ENCODE peak calls at places on chromosome 21, in seven cellular contexts. Z is RWPE1, G is body of pancreas, C is left ventricle myocardium inferior, O is mesendoderm, X is cardiac muscle cell, N is GM23248. L is an unnamed sample.

GRCh38 chr21:28884481-28884880 is 108.2 kb downstream of the LTN1 start:
- DNase-seq in X (peak), Z (no peak), O (peak), C (no peak), N (peak), G (no peak), L (no peak)

GRCh38 chr21:41689289-41689583 is 77.6 kb downstream of the RIPK4 start:
- DNase-seq in G (no peak), C (no peak), Z (no peak), O (no peak), X (no peak), N (no peak), L (no peak)

GRCh38 chr21:31161157-31161556 is 122.9 kb upstream of the KRTAP19-8 start:
- DNase-seq in N (peak), O (peak), C (no peak), X (peak), G (no peak), Z (peak), L (no peak)

GRCh38 chr21:46554431-46555224 is 50.3 kb downstream of the S100B start:
- DNase-seq in C (no peak), N (no peak), O (no peak), G (no peak), X (no peak), Z (no peak), L (no peak)

GRCh38 chr21:28635541-28635940 is 357.1 kb downstream of the LTN1 start:
- DNase-seq in X (no peak), G (no peak), Z (no peak), O (no peak), N (no peak), C (no peak), L (no peak)

GRCh38 chr21:36200089-36200561 is 43.5 kb downstream of the DOP1B start:
- DNase-seq in O (no peak), N (no peak), Z (no peak), X (no peak), C (no peak), G (no peak), L (no peak)

GRCh38 chr21:42653492-42654061 is at the start of gene PDE9A:
- DNase-seq in G (peak), Z (no peak), C (no peak), X (no peak), N (peak), O (peak), L (no peak)

GRCh38 chr21:36692125-36692843 is 6.6 kb upstream of the SIM2 start:
- DNase-seq in G (no peak), O (peak), X (no peak), C (no peak), N (no peak), Z (no peak), L (no peak)

GRCh38 chr21:44958471-44959191 is 18.8 kb downstream of the SLX9 start:
- DNase-seq in N (peak), C (peak), X (peak), Z (no peak), O (peak), G (peak), L (no peak)

GRCh38 chr21:28636988-28637691 is 355.5 kb downstream of the LTN1 start:
- DNase-seq in C (no peak), O (no peak), N (peak), Z (peak), X (peak), G (no peak), L (no peak)

GRCh38 chr21:42455196-42455595 is 40.8 kb downstream of the RSPH1 start:
- DNase-seq in C (no peak), X (no peak), G (no peak), O (no peak), N (no peak), Z (peak), L (no peak)

GRCh38 chr21:45877821-45878469 is 103.6 kb upstream of the COL6A1 start:
- DNase-seq in X (peak), O (no peak), C (no peak), Z (no peak), G (no peak), N (peak), L (no peak)

GRCh38 chr21:42580793-42581201 is 67.1 kb downstream of the SLC37A1 start:
- DNase-seq in G (no peak), N (no peak), X (no peak), Z (no peak), O (no peak), C (no peak), L (no peak)

GRCh38 chr21:42439284-42440186 is 35.8 kb downstream of the UBASH3A start:
- DNase-seq in N (no peak), X (no peak), Z (no peak), O (no peak), G (no peak), C (no peak), L (peak)

GRCh38 chr21:19507682-19508260 is 1104.2 kb upstream of the TMPRSS15 start:
- DNase-seq in C (no peak), N (no peak), Z (no peak), G (no peak), X (no peak), O (peak), L (no peak)

GRCh38 chr21:46121286-46122221 is 23.6 kb downstream of the COL6A2 start:
- DNase-seq in X (no peak), Z (no peak), N (no peak), C (peak), G (peak), O (no peak), L (no peak)

GRCh38 chr21:36891692-36892091 is 74.8 kb downstream of the HLCS start:
- DNase-seq in N (no peak), Z (no peak), G (no peak), O (peak), C (no peak), X (peak), L (no peak)

GRCh38 chr21:35991131-35991530 is 69.2 kb downstream of the SETD4 start:
- DNase-seq in O (no peak), N (no peak), C (no peak), Z (no peak), X (no peak), G (no peak), L (no peak)

GRCh38 chr21:16588433-16588860 is 858.7 kb downstream of the USP25 start:
- DNase-seq in X (peak), C (peak), Z (peak), G (peak), N (peak), O (peak), L (no peak)

GRCh38 chr21:45975017-45975595 is 6.5 kb upstream of the COL6A1 start:
- DNase-seq in G (no peak), N (peak), O (peak), C (peak), Z (no peak), X (peak), L (no peak)

GRCh38 chr21:46027855-46028493 is 46.4 kb downstream of the COL6A1 start:
- DNase-seq in O (no peak), G (no peak), C (no peak), N (peak), Z (no peak), X (peak), L (no peak)

GRCh38 chr21:43333301-43334062 is 93.4 kb downstream of the SIK1 start:
- DNase-seq in O (peak), X (peak), C (peak), Z (peak), G (peak), N (peak), L (no peak)

GRCh38 chr21:26140185-26140584 is 30.4 kb downstream of the APP start:
- DNase-seq in N (peak), G (no peak), X (peak), O (peak), C (peak), Z (peak), L (no peak)

GRCh38 chr21:41008971-41009370 is 159.0 kb upstream of the BACE2 start:
- DNase-seq in O (no peak), Z (no peak), G (no peak), X (no peak), C (no peak), N (no peak), L (no peak)

GRCh38 chr21:45523411-45524101 is 18.7 kb downstream of the SLC19A1 start:
- DNase-seq in Z (no peak), G (peak), X (no peak), N (no peak), C (peak), O (no peak), L (no peak)

GRCh38 chr21:25887646-25888321 is 153.0 kb downstream of the GABPA start:
- DNase-seq in C (no peak), O (no peak), Z (no peak), N (no peak), G (no peak), X (no peak), L (no peak)

GRCh38 chr21:43359081-43359822 is 67.7 kb downstream of the SIK1 start:
- DNase-seq in N (no peak), G (no peak), O (no peak), Z (no peak), X (no peak), C (no peak), L (no peak)

GRCh38 chr21:41369915-41370839 is 8.3 kb downstream of the MX2 start:
- DNase-seq in X (no peak), C (peak), O (peak), Z (no peak), G (no peak), N (no peak), L (peak)

GRCh38 chr21:41924355-41924754 is 29.5 kb downstream of the C2CD2 start:
- DNase-seq in O (no peak), G (no peak), X (no peak), N (no peak), Z (no peak), C (no peak), L (no peak)

GRCh38 chr21:42652527-42653491 is 612 bp upstream of the PDE9A start:
- DNase-seq in Z (no peak), O (peak), C (peak), N (peak), X (peak), G (peak), L (no peak)

GRCh38 chr21:37153935-37154350 is 80.9 kb downstream of the TTC3 start:
- DNase-seq in Z (no peak), X (peak), O (no peak), C (no peak), G (peak), N (no peak), L (no peak)

GRCh38 chr21:46212721-46213484 is 15.7 kb downstream of the LSS start:
- DNase-seq in X (no peak), Z (no peak), G (no peak), N (no peak), C (no peak), O (no peak), L (no peak)

GRCh38 chr21:27391990-27392389 is 425.1 kb upstream of the ADAMTS5 start:
- DNase-seq in Z (no peak), O (no peak), G (no peak), C (no peak), X (no peak), N (no peak), L (no peak)

GRCh38 chr21:42343556-42343955 is 7.2 kb downstream of the TFF2 start:
- DNase-seq in C (no peak), O (no peak), G (no peak), Z (no peak), N (no peak), X (no peak), L (no peak)

GRCh38 chr21:44760376-44760775 is 41.2 kb downstream of the UBE2G2 start:
- DNase-seq in O (no peak), N (no peak), Z (no peak), G (no peak), X (no peak), C (no peak), L (no peak)

GRCh38 chr21:45515241-45516061 is 26.8 kb downstream of the SLC19A1 start:
- DNase-seq in Z (no peak), X (no peak), N (no peak), C (peak), O (peak), G (no peak), L (no peak)

GRCh38 chr21:45863751-45864150 is 117.8 kb upstream of the COL6A1 start:
- DNase-seq in C (no peak), N (no peak), X (no peak), G (no peak), O (no peak), Z (no peak), L (no peak)

GRCh38 chr21:37370152-37371040 is 3.8 kb downstream of the DYRK1A start:
- DNase-seq in C (no peak), Z (no peak), G (no peak), X (peak), O (no peak), N (peak), L (no peak)

GRCh38 chr21:45114475-45114874 is 40.1 kb downstream of the ADARB1 start:
- DNase-seq in N (no peak), G (no peak), O (no peak), C (no peak), Z (no peak), X (no peak), L (no peak)

GRCh38 chr21:45952974-45953373 is 28.6 kb upstream of the COL6A1 start:
- DNase-seq in C (no peak), G (no peak), Z (no peak), X (no peak), O (no peak), N (no peak), L (no peak)

GRCh38 chr21:34180406-34180805 is 107.0 kb downstream of the MRPS6 start:
- DNase-seq in O (no peak), N (no peak), G (no peak), Z (no peak), X (no peak), C (no peak), L (no peak)
- H3K27ac ChIP-seq in O (no peak), N (no peak), G (no peak), Z (no peak), X (no peak), C (peak), L (no peak)

DNA sequence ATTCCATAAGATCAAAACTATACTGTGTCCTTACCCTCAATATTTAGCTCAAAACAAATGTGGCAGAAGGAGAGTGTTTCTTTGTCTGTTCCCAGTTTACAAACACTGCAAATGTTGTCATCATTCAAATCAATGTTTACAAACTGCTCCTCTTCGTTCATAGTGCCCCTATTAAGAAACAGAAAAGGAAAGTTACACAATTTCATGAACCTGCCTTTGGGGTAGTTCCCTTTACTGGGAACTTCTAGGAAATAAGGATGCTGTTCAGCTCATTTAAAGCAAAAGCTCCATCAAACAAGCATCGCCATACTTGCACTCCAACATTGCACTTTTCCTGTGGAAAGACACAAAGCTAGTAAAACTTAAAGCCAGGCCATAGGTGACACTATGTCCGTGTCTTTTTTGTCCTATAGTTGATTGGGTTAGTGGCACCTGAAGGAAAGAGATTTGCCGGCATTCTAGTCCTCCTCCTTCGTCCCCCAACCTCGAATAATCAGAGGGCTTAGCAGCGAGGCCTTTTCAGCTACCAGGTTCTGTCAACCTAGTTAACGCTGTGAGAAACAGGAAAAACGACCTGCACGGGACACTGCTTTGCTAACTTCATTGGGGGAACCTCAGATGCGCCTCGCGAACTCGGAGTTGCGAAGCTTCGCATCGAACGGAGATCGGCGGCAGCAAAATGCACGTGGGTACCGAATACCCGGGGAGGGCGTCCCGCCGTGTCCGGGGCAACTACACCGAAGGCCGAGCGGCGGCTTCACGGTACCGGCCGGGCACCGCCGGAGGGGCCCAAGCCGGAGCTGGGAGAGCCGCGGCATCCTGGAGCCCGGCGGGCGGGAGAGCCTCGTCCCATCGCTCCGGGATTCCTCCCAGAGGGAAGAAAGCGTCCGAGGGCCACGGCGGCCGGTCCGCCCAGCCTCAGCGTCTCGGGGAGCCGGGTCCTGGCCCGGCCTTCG is 720 bp downstream of the C21orf91 start:
- DNase-seq in N (peak), X (peak), C (peak), Z (peak), O (peak), G (peak), L (peak)
- H3K27ac ChIP-seq in N (no peak), X (peak), C (peak), Z (peak), O (peak), G (peak), L (peak)

DNA sequence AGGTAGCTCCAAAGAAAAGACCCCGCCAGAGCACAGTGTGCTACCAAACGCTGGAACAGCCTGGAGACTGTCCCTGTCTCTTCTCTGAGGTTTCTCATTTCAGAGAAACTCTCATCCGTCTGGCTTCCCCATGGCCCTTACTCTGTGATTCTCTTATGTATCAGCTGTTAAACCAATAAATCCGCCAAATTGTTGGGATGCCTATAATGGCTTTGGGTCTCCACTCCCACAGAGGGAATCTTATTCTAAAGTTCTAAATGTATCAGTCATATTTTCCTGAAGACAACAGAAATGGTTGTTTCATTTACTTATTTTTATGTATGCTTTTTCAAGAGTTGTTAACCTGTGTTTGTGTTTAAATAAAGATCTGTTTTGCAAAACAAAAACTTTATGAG is 4.0 kb downstream of the ERG start:
- DNase-seq in Z (no peak), G (no peak), O (no peak), C (no peak), N (no peak), X (no peak), L (no peak)
- H3K27ac ChIP-seq in Z (no peak), G (no peak), O (no peak), C (peak), N (no peak), X (no peak), L (no peak)

GRCh38 chr21:29940993-29941392 is 1.2 kb upstream of the GRIK1 start:
- DNase-seq in X (no peak), O (peak), Z (no peak), N (no peak), G (no peak), C (no peak), L (no peak)

GRCh38 chr21:29942033-29942432 is 2.2 kb upstream of the GRIK1 start:
- DNase-seq in Z (no peak), X (no peak), O (no peak), C (no peak), N (no peak), G (no peak), L (no peak)

GRCh38 chr21:29938968-29939858 is 583 bp downstream of the GRIK1 start:
- DNase-seq in C (no peak), N (peak), G (peak), Z (no peak), X (peak), O (peak), L (peak)

GRCh38 chr21:29943885-29944284 is 4.1 kb upstream of the GRIK1 start:
- DNase-seq in C (no peak), G (no peak), N (no peak), O (peak), Z (no peak), X (no peak), L (no peak)

DNA sequence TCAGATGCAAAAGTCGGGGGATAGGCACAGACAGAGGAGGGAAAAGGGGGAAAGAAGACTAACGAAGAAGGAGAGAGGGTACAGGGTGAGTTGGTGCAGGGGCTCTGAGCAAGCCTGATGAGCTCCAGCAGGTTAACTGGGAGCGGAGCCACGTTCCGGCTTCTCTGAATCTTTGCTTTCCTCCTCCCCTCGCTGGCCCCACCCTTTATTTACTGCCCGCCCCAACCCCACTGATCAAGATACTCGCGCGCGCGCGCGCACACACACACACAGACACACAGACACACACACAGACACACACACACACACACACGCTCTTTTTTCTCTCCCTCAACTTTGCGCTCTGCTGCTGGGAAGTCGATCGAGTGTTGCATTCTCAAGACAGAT is at the start of gene GRIK1:
- DNase-seq in X (no peak), O (peak), N (peak), C (no peak), Z (peak), G (peak), L (peak)
- H3K27ac ChIP-seq in X (no peak), O (no peak), N (no peak), C (no peak), Z (no peak), G (no peak), L (no peak)

DNA sequence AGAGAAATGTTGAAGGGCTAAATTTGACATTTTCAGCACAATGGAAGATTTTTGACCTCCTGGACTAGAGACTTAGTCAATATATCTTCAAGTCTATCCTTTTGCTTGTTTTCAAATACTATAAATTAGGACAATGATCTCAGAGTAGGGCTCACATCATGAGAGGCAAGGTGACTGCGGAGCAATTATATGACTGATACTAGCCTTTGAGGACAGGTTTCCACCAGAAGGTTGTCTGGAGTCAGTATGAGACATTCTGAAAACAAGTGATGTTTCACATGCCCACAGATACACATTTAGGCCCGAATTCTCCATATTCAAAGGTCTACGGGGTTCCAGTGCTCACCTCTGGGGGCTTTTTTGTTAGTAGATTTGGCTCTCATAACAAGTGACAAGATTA is 142.3 kb upstream of the SAMSN1 start:
- DNase-seq in G (no peak), N (no peak), C (no peak), X (no peak), Z (no peak), O (no peak), L (no peak)
- H3K27ac ChIP-seq in G (no peak), N (no peak), C (no peak), X (no peak), Z (no peak), O (no peak), L (no peak)

DNA sequence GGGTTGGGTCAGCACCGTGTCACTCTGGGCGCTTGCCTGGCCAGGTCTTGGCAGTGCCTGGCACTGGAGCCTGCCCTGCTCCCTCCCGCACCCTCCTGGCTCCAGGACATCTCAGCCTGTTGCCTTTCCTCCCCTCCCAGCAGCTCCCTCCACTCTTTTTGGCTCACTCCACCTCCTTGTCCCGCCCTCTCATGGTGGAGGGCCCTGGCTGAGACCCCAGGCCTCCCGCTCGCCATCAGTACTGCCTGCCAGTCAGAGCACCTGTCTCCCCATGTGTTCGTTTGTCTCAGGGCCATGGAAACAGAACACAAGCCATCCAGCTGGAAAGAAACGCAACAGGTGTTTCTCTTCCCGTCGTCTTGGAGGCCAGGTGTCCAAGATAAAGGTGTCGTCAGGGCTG is 61.0 kb downstream of the B3GALT5 start:
- DNase-seq in Z (no peak), X (no peak), C (no peak), G (peak), O (no peak), N (no peak), L (no peak)
- H3K27ac ChIP-seq in Z (no peak), X (no peak), C (no peak), G (peak), O (no peak), N (no peak), L (no peak)